ENCODE peak calls at places on chromosomes 16 and 17, in ten cellular contexts. M, D, G, A, V, Z, T, L, F and R are unnamed samples.

GRCh38 chr17:20083460-20083859 is 74.3 kb downstream of the SPECC1 start:
- DNase-seq in L (no peak), M (no peak), D (no peak), A (no peak), T (no peak), V (no peak), G (no peak), Z (no peak), F (no peak), R (no peak)

GRCh38 chr17:50686494-50687199 is 21.1 kb downstream of the ANKRD40 start:
- DNase-seq in D (no peak), V (no peak), Z (no peak), F (no peak), L (no peak), T (no peak), M (peak), A (no peak), G (no peak), R (no peak)

GRCh38 chr16:3038256-3038655 is 1.5 kb upstream of the BICDL2 start:
- DNase-seq in M (no peak), A (no peak), L (no peak), D (no peak), T (no peak), G (no peak), V (no peak), Z (no peak), F (no peak), R (no peak)

GRCh38 chr17:75785016-75785769 is 587 bp downstream of the UNK start:
- DNase-seq in L (peak), Z (peak), V (no peak), G (peak), T (peak), A (peak), D (peak), M (peak), F (no peak), R (peak)

GRCh38 chr16:67163903-67164558 is 514 bp upstream of the HSF4 start:
- DNase-seq in L (no peak), V (no peak), Z (no peak), T (no peak), D (no peak), F (no peak), A (no peak), G (no peak), M (no peak), R (no peak)

GRCh38 chr16:11254913-11255736 is 879 bp downstream of the SOCS1 start:
- DNase-seq in V (peak), G (peak), T (no peak), M (peak), L (no peak), A (peak), Z (no peak), F (no peak), D (peak), R (peak)

GRCh38 chr17:76866774-76867577 is 1.2 kb upstream of the MGAT5B start:
- DNase-seq in T (no peak), L (no peak), V (no peak), G (no peak), D (no peak), F (no peak), Z (no peak), A (no peak), M (peak), R (no peak)

GRCh38 chr16:85080923-85081498 is 31.3 kb downstream of the CIBAR2 start:
- DNase-seq in A (no peak), M (no peak), V (no peak), D (no peak), T (no peak), G (no peak), F (no peak), L (no peak), Z (no peak), R (no peak)

GRCh38 chr16:47787695-47788094 is 326.6 kb downstream of the PHKB start:
- DNase-seq in Z (no peak), G (no peak), F (no peak), A (no peak), L (no peak), V (no peak), D (peak), M (no peak), T (no peak), R (peak)

GRCh38 chr17:64709481-64709880 is 47.4 kb upstream of the SMURF2 start:
- DNase-seq in A (no peak), F (no peak), D (no peak), M (no peak), G (no peak), V (no peak), Z (no peak), L (no peak), T (no peak), R (no peak)

GRCh38 chr16:14509055-14509454 is 121.0 kb downstream of the PARN start:
- DNase-seq in L (no peak), M (peak), D (no peak), G (no peak), F (no peak), T (no peak), Z (no peak), A (no peak), V (no peak), R (no peak)

GRCh38 chr17:38452719-38453118 is 24.5 kb downstream of the ARHGAP23 start:
- DNase-seq in L (no peak), M (no peak), A (no peak), V (no peak), T (no peak), Z (no peak), D (no peak), G (no peak), F (no peak), R (no peak)

GRCh38 chr17:8994319-8994718 is 27.0 kb upstream of the NTN1 start:
- DNase-seq in V (peak), F (no peak), G (peak), M (peak), Z (no peak), L (peak), T (peak), A (peak), D (peak), R (peak)

GRCh38 chr16:11193494-11193893 is 62.5 kb downstream of the SOCS1 start:
- DNase-seq in G (no peak), T (no peak), A (no peak), V (no peak), M (no peak), Z (no peak), D (no peak), L (no peak), F (no peak), R (no peak)

GRCh38 chr16:57788252-57788841 is 13.9 kb downstream of the KIFC3 start:
- DNase-seq in M (no peak), T (no peak), A (no peak), G (no peak), D (no peak), L (no peak), Z (no peak), V (no peak), F (no peak), R (no peak)

GRCh38 chr17:36128411-36128978 is 24.9 kb downstream of the CCL4 start:
- DNase-seq in T (no peak), L (no peak), A (no peak), M (no peak), Z (no peak), G (no peak), D (no peak), F (no peak), V (no peak), R (no peak)

GRCh38 chr17:17384291-17384615 is 81.1 kb downstream of the NT5M start:
- DNase-seq in D (no peak), Z (no peak), F (no peak), G (no peak), L (no peak), T (no peak), A (no peak), M (no peak), V (no peak), R (no peak)

GRCh38 chr17:49369760-49370159 is 7.7 kb upstream of the ZNF652 start:
- DNase-seq in V (no peak), T (no peak), M (no peak), Z (no peak), A (no peak), G (no peak), F (no peak), L (no peak), D (no peak), R (no peak)

GRCh38 chr16:65601781-65602180 is 479.9 kb upstream of the CDH11 start:
- DNase-seq in D (no peak), Z (no peak), V (no peak), A (no peak), T (no peak), M (no peak), G (no peak), F (no peak), L (no peak), R (no peak)

GRCh38 chr16:4327782-4328579 is 12.1 kb downstream of the GLIS2 start:
- DNase-seq in Z (peak), T (no peak), L (peak), M (peak), V (peak), F (peak), D (peak), A (peak), G (peak), R (peak)

GRCh38 chr16:19860146-19861030 is 24.3 kb downstream of the GPRC5B start:
- DNase-seq in G (no peak), D (no peak), A (no peak), L (no peak), F (no peak), M (peak), V (no peak), Z (no peak), T (no peak), R (no peak)

GRCh38 chr17:6100891-6101290 is 30.7 kb downstream of the WSCD1 start:
- DNase-seq in L (no peak), T (no peak), V (no peak), F (no peak), M (no peak), Z (no peak), A (no peak), G (no peak), D (no peak), R (no peak)

GRCh38 chr16:88634141-88634993 is 4.0 kb upstream of the IL17C start:
- DNase-seq in V (peak), M (peak), L (peak), Z (no peak), T (no peak), F (peak), D (peak), A (peak), G (peak), R (no peak)

GRCh38 chr16:89051521-89052166 is 42.0 kb upstream of the ACSF3 start:
- DNase-seq in L (no peak), A (no peak), D (no peak), F (no peak), G (no peak), Z (no peak), V (no peak), T (no peak), M (no peak), R (no peak)

GRCh38 chr17:60902399-60902798 is 224.7 kb downstream of the BCAS3 start:
- DNase-seq in F (no peak), Z (no peak), T (no peak), G (no peak), M (no peak), D (no peak), L (no peak), V (no peak), A (no peak), R (no peak)

GRCh38 chr17:26792486-26792885 is 501.4 kb upstream of the WSB1 start:
- DNase-seq in T (no peak), G (no peak), M (no peak), L (no peak), D (peak), A (no peak), Z (no peak), F (no peak), V (no peak), R (no peak)

GRCh38 chr16:64240586-64240985 is 881.3 kb downstream of the CDH11 start:
- DNase-seq in Z (no peak), T (no peak), L (no peak), M (peak), D (no peak), F (no peak), V (no peak), G (no peak), A (no peak), R (no peak)

GRCh38 chr17:59165933-59166342 is 10.4 kb downstream of the PRR11 start:
- DNase-seq in A (peak), V (no peak), G (peak), T (peak), L (peak), Z (peak), M (peak), F (no peak), D (peak), R (no peak)

GRCh38 chr17:69757794-69758430 is 317.1 kb upstream of the KCNJ16 start:
- DNase-seq in T (no peak), A (no peak), G (no peak), M (no peak), F (no peak), V (no peak), D (no peak), L (no peak), Z (no peak), R (no peak)

GRCh38 chr16:69799601-69800000 is 37.5 kb downstream of the WWP2 start:
- DNase-seq in A (no peak), D (no peak), L (no peak), V (no peak), T (no peak), M (no peak), F (no peak), Z (no peak), G (no peak), R (no peak)

GRCh38 chr17:81396722-81397313 is 1.6 kb downstream of the BAHCC1 start:
- DNase-seq in F (no peak), D (no peak), V (no peak), L (no peak), G (no peak), M (peak), T (no peak), Z (peak), A (peak), R (peak)

GRCh38 chr17:37388266-37388665 is 12.5 kb downstream of the C17orf78 start:
- DNase-seq in V (no peak), A (no peak), Z (no peak), G (no peak), M (peak), D (no peak), L (no peak), T (no peak), F (no peak), R (no peak)

GRCh38 chr16:89167425-89167941 is 4.1 kb upstream of the CDH15 start:
- DNase-seq in V (peak), A (peak), F (peak), L (peak), M (peak), D (peak), G (peak), T (peak), Z (peak), R (peak)

GRCh38 chr16:8691728-8692127 is 17.3 kb downstream of the ABAT start:
- DNase-seq in Z (no peak), D (no peak), F (no peak), A (no peak), T (no peak), V (no peak), M (no peak), G (no peak), L (no peak), R (no peak)

GRCh38 chr17:50539762-50540440 is 7.1 kb upstream of the SPATA20 start:
- DNase-seq in A (no peak), Z (no peak), F (no peak), V (no peak), L (no peak), M (peak), D (no peak), T (no peak), G (no peak), R (no peak)

GRCh38 chr17:81142301-81143199 is 22.8 kb upstream of the PVALEF start:
- DNase-seq in A (peak), V (no peak), D (peak), F (peak), T (peak), L (peak), M (peak), Z (peak), G (peak), R (peak)

GRCh38 chr16:66399031-66399430 is 28.1 kb upstream of the BEAN1 start:
- DNase-seq in A (no peak), T (no peak), M (no peak), F (no peak), L (no peak), Z (no peak), V (no peak), G (no peak), D (no peak), R (no peak)